ENCODE peak calls at places on chromosomes 7 and 10, in seven cellular contexts. F, J, E, T, I, N and A are unnamed samples.

GRCh38 chr7:55975944-55976633 is 11.7 kb downstream of the NIPSNAP2 start:
- DNase-seq in F (no peak), J (no peak), E (no peak), T (no peak), I (no peak), N (no peak), A (no peak)

GRCh38 chr10:59222788-59223187 is 46.3 kb downstream of the PHYHIPL start:
- DNase-seq in F (no peak), J (no peak), E (no peak), T (no peak), I (no peak), N (peak; percentile 89), A (no peak)

GRCh38 chr10:74586088-74586585 is 240.3 kb upstream of the KAT6B start:
- DNase-seq in F (no peak), J (no peak), E (peak; percentile 73), T (peak; percentile 12), I (no peak), N (no peak), A (no peak)

GRCh38 chr7:136045992-136046391 is 68.8 kb upstream of the MTPN start:
- DNase-seq in F (no peak), J (no peak), E (no peak), T (no peak), I (no peak), N (no peak), A (no peak)

GRCh38 chr10:21315321-21316220 is 209.9 kb downstream of the SKIDA1 start:
- DNase-seq in F (peak; percentile 76), J (no peak), E (no peak), T (peak; percentile 53), I (no peak), N (peak; percentile 32), A (no peak)

GRCh38 chr10:62804384-62805138 is at the start of gene ADO:
- DNase-seq in F (peak; percentile 95), J (peak; percentile 65), E (peak; percentile 59), T (peak; percentile 95), I (peak; percentile 70), N (peak; percentile 73), A (peak; percentile 71)

GRCh38 chr10:33160151-33160550 is 174.3 kb downstream of the NRP1 start:
- DNase-seq in F (peak; percentile 36), J (no peak), E (no peak), T (no peak), I (no peak), N (no peak), A (no peak)

GRCh38 chr7:79952399-79952798 is 182.2 kb upstream of the GNAI1 start:
- DNase-seq in F (no peak), J (no peak), E (no peak), T (no peak), I (no peak), N (no peak), A (no peak)

GRCh38 chr7:95056107-95056689 is 148.8 kb downstream of the PPP1R9A start:
- DNase-seq in F (no peak), J (no peak), E (no peak), T (no peak), I (no peak), N (no peak), A (no peak)

DNA sequence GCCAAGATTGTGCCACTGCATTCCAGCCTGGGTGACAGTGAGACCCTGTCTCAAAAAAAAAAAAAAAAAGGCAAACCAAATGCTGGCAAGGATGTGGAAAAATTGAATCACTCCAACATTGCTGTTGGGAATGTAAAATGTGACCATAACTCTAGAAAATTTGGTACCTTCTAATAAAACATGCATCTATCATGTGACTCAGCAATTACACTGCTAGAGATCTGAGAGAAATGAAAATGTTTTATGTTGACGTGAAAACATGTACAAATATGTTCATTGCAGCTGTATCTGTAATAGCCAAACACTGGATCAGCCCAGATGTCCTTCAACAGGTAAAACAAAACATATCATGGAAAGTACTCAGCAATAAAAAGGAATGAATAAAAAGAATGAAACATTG is 30.8 kb upstream of the SAR1A start:
- DNase-seq in F (no peak), J (no peak), E (no peak), T (no peak), I (no peak), N (no peak), A (no peak)
- H3K27ac ChIP-seq in F (no peak overlapping the region), J (no peak overlapping the region), E (no peak overlapping the region), T (no peak overlapping the region), I (no peak overlapping the region), N (no peak overlapping the region), A (no peak overlapping the region)

GRCh38 chr7:23043441-23043840 is 29.5 kb upstream of the HYCC1 start:
- DNase-seq in F (no peak), J (no peak), E (no peak), T (no peak), I (no peak), N (no peak), A (no peak)
- TF ChIP-seq REST in F (no peak), J (no peak), E (no peak), T (no peak), I (no peak), N (no peak), A (no peak)

GRCh38 chr7:98399462-98399861 is 1.4 kb downstream of the BAIAP2L1 start:
- DNase-seq in F (no peak), J (no peak), E (no peak), T (no peak), I (no peak), N (no peak), A (no peak)

GRCh38 chr7:98396768-98397167 is 4.1 kb downstream of the BAIAP2L1 start:
- DNase-seq in F (no peak), J (no peak), E (no peak), T (no peak), I (no peak), N (no peak), A (no peak)

GRCh38 chr7:98399903-98400537 is 870 bp downstream of the BAIAP2L1 start:
- DNase-seq in F (peak; percentile 73), J (no peak), E (no peak), T (peak; percentile 73), I (peak; percentile 48), N (no peak), A (no peak)

GRCh38 chr7:98398567-98399372 is 2.1 kb downstream of the BAIAP2L1 start:
- DNase-seq in F (peak; percentile 19), J (no peak), E (no peak), T (no peak), I (no peak), N (no peak), A (no peak)

DNA sequence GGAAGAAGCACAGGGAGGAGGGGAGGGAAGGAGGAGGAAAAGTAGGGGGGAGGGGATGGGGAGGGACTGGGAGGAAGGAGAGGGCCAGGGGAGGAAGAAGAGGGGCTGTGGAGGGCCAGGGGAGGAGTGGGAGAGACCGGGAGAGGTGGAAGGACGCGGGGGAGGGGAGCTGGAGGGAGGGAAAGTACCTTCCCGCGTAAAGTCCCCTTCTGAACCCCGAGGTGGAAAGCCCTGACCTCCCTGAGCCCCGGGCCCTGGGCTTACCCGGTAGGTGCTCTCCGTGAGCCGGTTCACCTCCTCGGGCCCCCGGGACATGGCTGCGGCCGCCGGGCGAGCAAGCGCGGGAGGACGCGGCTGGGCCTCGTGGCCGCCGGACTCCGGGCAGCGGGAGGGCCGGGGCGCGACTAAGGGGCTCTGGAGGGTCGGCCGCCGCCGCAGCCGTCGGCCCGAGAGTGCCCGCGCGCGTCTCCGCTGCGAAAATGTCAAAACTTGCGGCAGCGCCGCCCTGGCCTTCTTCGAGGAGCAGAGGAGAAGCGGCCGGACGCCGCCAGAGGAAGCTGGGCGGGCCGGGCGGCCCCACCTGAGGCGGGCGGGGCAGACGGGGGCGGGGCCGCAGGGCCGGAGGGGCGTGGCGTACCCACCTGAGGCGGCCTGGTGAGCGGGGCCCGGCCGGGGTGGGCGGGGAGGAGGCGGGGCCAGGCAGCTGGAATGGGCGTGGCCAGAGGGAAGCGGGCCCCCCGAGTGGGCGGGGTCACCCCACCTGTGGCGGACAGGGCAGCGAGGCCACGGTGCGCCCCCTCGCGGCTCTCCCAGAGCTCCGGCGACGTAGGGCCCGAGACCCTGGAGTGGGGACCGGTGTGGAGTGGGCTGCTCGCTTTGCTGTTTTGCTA is at the start of gene BAIAP2L1:
- DNase-seq in F (peak; percentile 93), J (peak; percentile 17), E (peak; percentile 48), T (peak; percentile 100), I (peak; percentile 82), N (peak; percentile 80), A (peak; percentile 69)
- H3K27me3 ChIP-seq in F (no peaks in the 10 kb centered on the region), J (peaks cover 20% of the 10 kb centered on the region), E (no peaks in the 10 kb centered on the region), T (no peaks in the 10 kb centered on the region), I (no peaks in the 10 kb centered on the region), N (no peaks in the 10 kb centered on the region), A (no peaks in the 10 kb centered on the region)

GRCh38 chr7:101399759-101400158 is 37.1 kb downstream of the COL26A1 start:
- DNase-seq in F (no peak), J (no peak), E (no peak), T (no peak), I (no peak), N (no peak), A (no peak)

GRCh38 chr7:101400751-101401150 is 38.1 kb downstream of the COL26A1 start:
- DNase-seq in F (no peak), J (no peak), E (no peak), T (no peak), I (no peak), N (no peak), A (no peak)

GRCh38 chr7:101401390-101402080 is 38.9 kb downstream of the COL26A1 start:
- DNase-seq in F (no peak), J (no peak), E (no peak), T (no peak), I (no peak), N (no peak), A (no peak)

GRCh38 chr7:101402835-101403234 is 40.2 kb downstream of the COL26A1 start:
- DNase-seq in F (no peak), J (no peak), E (no peak), T (no peak), I (no peak), N (no peak), A (no peak)

GRCh38 chr7:101402081-101402779 is 39.6 kb downstream of the COL26A1 start:
- DNase-seq in F (peak; percentile 98), J (no peak), E (no peak), T (peak; percentile 78), I (no peak), N (no peak), A (no peak)
- H3K27ac ChIP-seq in F (peak overlapping the region; percentile 91), J (no peak overlapping the region), E (no peak overlapping the region), T (no peak overlapping the region), I (peak overlapping the region; percentile 2), N (no peak overlapping the region), A (peak overlapping the region; percentile 71)

DNA sequence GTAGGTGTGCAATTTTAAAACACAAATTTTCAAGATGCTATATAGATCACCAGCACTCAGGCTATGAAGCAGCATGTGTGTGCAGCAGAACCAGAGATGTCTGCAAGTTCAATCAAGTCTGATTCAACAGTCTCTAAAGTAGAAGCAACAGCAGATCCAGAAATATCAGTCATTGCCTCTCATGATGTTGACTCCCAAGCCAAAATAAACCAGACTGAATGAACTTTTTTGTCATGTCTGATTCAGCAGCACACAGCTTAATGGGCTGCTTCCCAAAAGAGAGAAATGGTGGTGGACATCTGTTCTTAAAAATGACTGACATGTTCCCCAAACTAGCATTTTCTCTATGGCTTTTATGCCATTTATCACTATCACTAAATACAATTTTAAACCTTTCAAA is 53.8 kb downstream of the TMEM26 start:
- DNase-seq in F (no peak), J (no peak), E (no peak), T (no peak), I (no peak), N (no peak), A (no peak)
- TF ChIP-seq REST in F (no peak), J (no peak), E (no peak), T (no peak), I (no peak), N (no peak), A (no peak)

GRCh38 chr10:86085686-86086085 is 280.9 kb downstream of the GRID1 start:
- DNase-seq in F (no peak), J (no peak), E (no peak), T (no peak), I (no peak), N (no peak), A (no peak)
- H3K27me3 ChIP-seq in F (no peaks in the 10 kb centered on the region), J (peaks cover 2% of the 10 kb centered on the region), E (peaks cover 4% of the 10 kb centered on the region), T (no peaks in the 10 kb centered on the region), I (no peaks in the 10 kb centered on the region), N (peaks cover 1% of the 10 kb centered on the region), A (peaks cover 11% of the 10 kb centered on the region)